ENCODE peak calls at places on chromosomes 7 and 10, in nine cellular contexts. U is T-helper 2 cell; N is cardiac muscle cell; H is GM03348; S is NCI-H1092 treated with DMSO at 0.1 percent for 48 hours; L is K562; R is activated CD4-positive, alpha-beta T cell treated with anti-CD3 and anti-CD28 coated beads for 1 hour; P is AG08395; D is pulmonary artery endothelial cell. C is an unnamed sample.

GRCh38 chr10:95423327-95424005 is 132.7 kb upstream of the PDLIM1 start:
- DNase-seq in D (no peak), N (no peak), U (no peak), H (no peak), L (no peak), S (no peak), R (no peak), P (no peak), C (no peak)

GRCh38 chr7:80145780-80146422 is 11.3 kb downstream of the GNAI1 start:
- DNase-seq in D (no peak), S (no peak), N (peak; percentile 91), P (no peak), H (no peak), U (no peak), L (no peak), R (no peak), C (no peak)

GRCh38 chr7:101538596-101539459 is 90.3 kb downstream of the MYL10 start:
- DNase-seq in L (peak; percentile 92), U (peak; percentile 25), S (peak; percentile 6), P (peak; percentile 84), R (peak; percentile 31), H (peak; percentile 92), N (peak; percentile 55), D (no peak), C (peak; percentile 69)

GRCh38 chr10:86341361-86341811 is 25.2 kb downstream of the GRID1 start:
- DNase-seq in S (no peak), U (no peak), L (no peak), H (no peak), N (peak; percentile 15), D (no peak), P (peak; percentile 68), R (no peak), C (no peak)

GRCh38 chr7:154867068-154867467 is 135.9 kb downstream of the PAXIP1 start:
- DNase-seq in R (no peak), H (no peak), P (no peak), S (no peak), N (no peak), U (no peak), L (no peak), D (no peak), C (no peak)

GRCh38 chr7:96300981-96301380 is 20.9 kb downstream of the SLC25A13 start:
- DNase-seq in U (no peak), P (no peak), H (no peak), N (no peak), L (no peak), R (no peak), D (no peak), S (no peak), C (no peak)

GRCh38 chr7:101733713-101734475 is 83.5 kb upstream of the CUX1 start:
- DNase-seq in N (peak; percentile 72), U (no peak), L (peak; percentile 79), P (peak; percentile 54), H (peak; percentile 57), D (no peak), R (no peak), S (peak; percentile 27), C (no peak)

GRCh38 chr10:103836776-103837344 is 18.5 kb downstream of the SH3PXD2A start:
- DNase-seq in U (no peak), H (no peak), L (no peak), N (no peak), R (no peak), D (no peak), P (no peak), S (no peak), C (no peak)

GRCh38 chr7:98621573-98622482 is 4.7 kb downstream of the NPTX2 start:
- DNase-seq in U (no peak), L (no peak), D (no peak), P (no peak), S (no peak), R (no peak), N (no peak), H (no peak), C (no peak)

GRCh38 chr10:42645103-42645502 is 6.7 kb upstream of the ZNF33B start:
- DNase-seq in N (peak; percentile 41), S (no peak), L (peak; percentile 45), R (no peak), H (no peak), D (peak; percentile 33), P (no peak), U (no peak), C (no peak)

GRCh38 chr10:70122742-70123141 is 9.9 kb downstream of the AIFM2 start:
- DNase-seq in D (no peak), U (no peak), R (no peak), P (no peak), N (peak; percentile 71), L (no peak), H (no peak), S (no peak), C (no peak)

GRCh38 chr7:36287371-36288241 is 102.1 kb upstream of the ANLN start:
- DNase-seq in D (no peak), U (no peak), N (no peak), L (no peak), H (no peak), S (peak; percentile 14), P (no peak), R (no peak), C (peak; percentile 44)

GRCh38 chr7:139679731-139680594 is 97.8 kb downstream of the HIPK2 start:
- DNase-seq in H (peak; percentile 28), N (no peak), U (no peak), P (no peak), D (peak; percentile 27), R (no peak), L (no peak), S (no peak), C (no peak)

GRCh38 chr7:142925413-142925812 is 8.1 kb downstream of the TRPV5 start:
- DNase-seq in N (no peak), H (no peak), L (peak; percentile 49), U (no peak), P (no peak), D (no peak), S (no peak), R (no peak), C (no peak)

GRCh38 chr7:70325509-70326101 is 727.3 kb downstream of the AUTS2 start:
- DNase-seq in R (no peak), L (peak; percentile 13), D (no peak), H (peak; percentile 82), N (peak; percentile 32), P (peak; percentile 84), U (no peak), S (no peak), C (no peak)

GRCh38 chr7:44897299-44897698 is 12.0 kb upstream of the PURB start:
- DNase-seq in D (no peak), U (no peak), N (peak; percentile 22), P (no peak), R (no peak), H (no peak), L (no peak), S (no peak), C (no peak)

GRCh38 chr7:46681865-46682503 is 760.9 kb upstream of the IGFBP3 start:
- DNase-seq in R (no peak), U (no peak), N (peak; percentile 29), L (no peak), S (no peak), P (peak; percentile 41), H (no peak), D (no peak), C (no peak)

GRCh38 chr7:43220250-43220649 is 107.8 kb downstream of the HECW1 start:
- DNase-seq in L (no peak), P (peak; percentile 61), S (no peak), H (no peak), R (no peak), N (peak; percentile 24), D (no peak), U (no peak), C (no peak)

GRCh38 chr7:151687523-151688235 is 168.0 kb upstream of the RHEB start:
- DNase-seq in N (peak; percentile 95), D (peak; percentile 83), L (peak; percentile 87), R (no peak), H (peak; percentile 98), U (no peak), P (peak; percentile 98), S (no peak), C (no peak)

GRCh38 chr10:24505759-24506158 is 217.9 kb downstream of the ARHGAP21 start:
- DNase-seq in H (no peak), L (no peak), P (no peak), D (peak; percentile 72), N (no peak), R (no peak), U (no peak), S (no peak), C (no peak)

GRCh38 chr7:80060218-80060806 is 74.3 kb upstream of the GNAI1 start:
- DNase-seq in L (no peak), S (peak; percentile 77), N (peak; percentile 80), U (no peak), D (no peak), R (no peak), H (peak; percentile 42), P (peak; percentile 21), C (no peak)

C was measured in activated CD8-positive, alpha-beta T cell treated with anti-CD3 and anti-CD28 coated beads, Interleukin-2, amount 10 ng/mL, durations not matched to agents 7 days and 5 days.